ENCODE peak calls at places on chromosomes 12 and 14, in six cellular contexts. N, B, Q, F, T and L are unnamed samples.

GRCh38 chr14:68279777-68280233 is 460.2 kb downstream of the RAD51B start:
- DNase-seq in N (no peak), B (no peak), Q (no peak), F (no peak), T (no peak), L (no peak)

GRCh38 chr12:6089041-6089823 is 35.2 kb downstream of the VWF start:
- DNase-seq in N (peak; percentile 84), B (no peak), Q (no peak), F (no peak), T (peak; percentile 53), L (no peak)

GRCh38 chr14:77251870-77252269 is 19.1 kb downstream of the NGB start:
- DNase-seq in N (no peak), B (no peak), Q (no peak), F (no peak), T (no peak), L (no peak)

GRCh38 chr12:45354399-45354798 is 138.5 kb downstream of the ANO6 start:
- DNase-seq in N (no peak), B (no peak), Q (no peak), F (no peak), T (peak; percentile 23), L (no peak)

GRCh38 chr12:94059394-94060368 is 88.7 kb upstream of the PLXNC1 start:
- DNase-seq in N (peak; percentile 53), B (no peak), Q (no peak), F (no peak), T (no peak), L (no peak)

GRCh38 chr14:20684662-20685456 is 499 bp downstream of the RNASE4 start:
- DNase-seq in N (peak; percentile 50), B (no peak), Q (no peak), F (no peak), T (peak; percentile 66), L (no peak)

GRCh38 chr12:6193853-6194815 is 6.1 kb upstream of the CD9 start:
- DNase-seq in N (no peak), B (no peak), Q (no peak), F (no peak), T (peak; percentile 78), L (no peak)

GRCh38 chr12:89373772-89374572 is 21.7 kb upstream of the DUSP6 start:
- DNase-seq in N (peak; percentile 76), B (no peak), Q (no peak), F (no peak), T (no peak), L (no peak)

GRCh38 chr12:105738036-105738435 is 400.7 kb downstream of the NUAK1 start:
- DNase-seq in N (no peak), B (no peak), Q (no peak), F (peak; percentile 53), T (no peak), L (no peak)

GRCh38 chr14:63524537-63525155 is 18.5 kb downstream of the PPP2R5E start:
- DNase-seq in N (no peak), B (peak; percentile 9), Q (no peak), F (no peak), T (no peak), L (no peak)

GRCh38 chr14:61109288-61109687 is 128.2 kb downstream of the SLC38A6 start:
- DNase-seq in N (no peak), B (no peak), Q (no peak), F (no peak), T (no peak), L (no peak)
- H3K27me3 ChIP-seq in N (no peaks in the 10 kb centered on the region), B (no peaks in the 10 kb centered on the region), Q (no peaks in the 10 kb centered on the region), F (no peaks in the 10 kb centered on the region), T (no peaks in the 10 kb centered on the region), L (no peaks in the 10 kb centered on the region)

GRCh38 chr14:31278883-31279282 is 71.3 kb upstream of the HECTD1 start:
- DNase-seq in N (no peak), B (no peak), Q (no peak), F (no peak), T (no peak), L (no peak)
- H3K27me3 ChIP-seq in N (no peaks in the 10 kb centered on the region), B (no peaks in the 10 kb centered on the region), Q (no peaks in the 10 kb centered on the region), F (no peaks in the 10 kb centered on the region), T (no peaks in the 10 kb centered on the region), L (no peaks in the 10 kb centered on the region)

GRCh38 chr12:1494856-1495255 is 99.5 kb downstream of the FBXL14 start:
- DNase-seq in N (no peak), B (no peak), Q (no peak), F (no peak), T (no peak), L (no peak)
- H3K27me3 ChIP-seq in N (no peaks in the 10 kb centered on the region), B (no peaks in the 10 kb centered on the region), Q (no peaks in the 10 kb centered on the region), F (no peaks in the 10 kb centered on the region), T (no peaks in the 10 kb centered on the region), L (no peaks in the 10 kb centered on the region)

GRCh38 chr12:132483612-132484011 is 6.3 kb upstream of the FBRSL1 start:
- DNase-seq in N (no peak), B (no peak), Q (no peak), F (peak; percentile 5), T (no peak), L (no peak)
- H3K27me3 ChIP-seq in N (peaks cover 3% of the 10 kb centered on the region), B (no peaks in the 10 kb centered on the region), Q (no peaks in the 10 kb centered on the region), F (peaks cover 27% of the 10 kb centered on the region), T (peaks cover 91% of the 10 kb centered on the region), L (no peaks in the 10 kb centered on the region)

GRCh38 chr12:113479193-113479577 is 7.5 kb upstream of the LHX5 start:
- DNase-seq in N (no peak), B (no peak), Q (no peak), F (no peak), T (no peak), L (no peak)

GRCh38 chr12:113480336-113480688 is 8.6 kb upstream of the LHX5 start:
- DNase-seq in N (no peak), B (no peak), Q (no peak), F (no peak), T (no peak), L (no peak)

GRCh38 chr12:113478351-113479011 is 6.8 kb upstream of the LHX5 start:
- DNase-seq in N (no peak), B (no peak), Q (no peak), F (no peak), T (peak; percentile 77), L (no peak)

GRCh38 chr12:113477842-113478215 is 6.2 kb upstream of the LHX5 start:
- DNase-seq in N (no peak), B (no peak), Q (no peak), F (no peak), T (no peak), L (no peak)

DNA sequence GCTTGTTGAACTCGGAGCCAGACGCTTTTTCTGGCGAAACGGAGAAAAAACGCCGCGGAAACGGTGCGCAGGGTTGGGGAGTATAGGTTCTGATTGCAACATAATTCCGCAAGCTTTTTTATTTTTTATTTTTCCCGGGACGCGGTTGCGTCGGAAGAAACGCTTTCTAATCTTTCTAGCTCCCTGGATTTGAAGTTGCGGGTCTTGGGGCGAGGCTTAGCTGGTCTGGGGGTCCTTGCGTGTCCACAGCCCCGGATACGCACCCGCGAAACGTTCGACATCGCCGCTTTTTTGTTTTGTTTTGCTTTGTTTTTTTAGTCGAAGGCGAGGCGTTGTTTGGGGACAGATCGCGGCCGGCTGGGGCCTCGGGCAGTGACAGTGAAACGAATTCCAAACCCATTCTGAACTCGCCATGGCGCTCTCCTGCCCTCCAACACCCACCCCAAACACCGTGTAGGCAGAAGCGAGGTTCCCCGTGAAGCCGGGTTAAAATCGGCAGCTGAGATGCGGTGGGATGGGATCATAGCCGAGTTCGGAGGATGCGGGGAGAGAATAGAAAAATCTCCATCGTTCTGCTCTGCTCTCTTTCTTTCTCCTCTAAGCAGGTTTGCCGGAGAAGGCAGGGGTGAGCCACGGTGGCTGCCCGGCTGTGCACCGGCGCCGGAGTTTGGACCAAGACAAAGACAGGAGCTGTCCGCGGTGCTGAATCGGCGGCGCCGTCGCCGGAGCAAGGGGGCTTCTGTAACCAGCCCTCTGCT is 8.1 kb upstream of the LHX5 start:
- DNase-seq in N (no peak), B (peak; percentile 7), Q (no peak), F (peak; percentile 55), T (peak; percentile 92), L (no peak)
- H3K27me3 ChIP-seq in N (peaks cover 91% of the 10 kb centered on the region), B (peaks cover 28% of the 10 kb centered on the region), Q (peaks cover 53% of the 10 kb centered on the region), F (peaks cover 95% of the 10 kb centered on the region), T (peaks cover 94% of the 10 kb centered on the region), L (peaks cover 68% of the 10 kb centered on the region)

GRCh38 chr12:63805704-63806672 is 26.3 kb downstream of the RXYLT1 start:
- DNase-seq in N (peak; percentile 65), B (no peak), Q (no peak), F (no peak), T (no peak), L (no peak)
- H3K27me3 ChIP-seq in N (no peaks in the 10 kb centered on the region), B (no peaks in the 10 kb centered on the region), Q (no peaks in the 10 kb centered on the region), F (no peaks in the 10 kb centered on the region), T (no peaks in the 10 kb centered on the region), L (no peaks in the 10 kb centered on the region)

GRCh38 chr14:57999471-57999870 is 133.6 kb upstream of the SLC35F4 start:
- DNase-seq in N (no peak), B (no peak), Q (no peak), F (no peak), T (no peak), L (no peak)
- H3K27me3 ChIP-seq in N (peaks cover 95% of the 10 kb centered on the region), B (no peaks in the 10 kb centered on the region), Q (peaks cover 3% of the 10 kb centered on the region), F (no peaks in the 10 kb centered on the region), T (no peaks in the 10 kb centered on the region), L (no peaks in the 10 kb centered on the region)

GRCh38 chr14:105484997-105485393 is 1.7 kb upstream of the CRIP1 start:
- DNase-seq in N (no peak), B (no peak), Q (no peak), F (no peak), T (no peak), L (no peak)

GRCh38 chr14:105485720-105486332 is 860 bp upstream of the CRIP1 start:
- DNase-seq in N (peak; percentile 25), B (peak; percentile 38), Q (no peak), F (peak; percentile 61), T (peak; percentile 92), L (no peak)

GRCh38 chr14:105483300-105484068 is 3.2 kb upstream of the CRIP1 start:
- DNase-seq in N (peak; percentile 18), B (no peak), Q (no peak), F (peak; percentile 55), T (no peak), L (no peak)

GRCh38 chr14:105482486-105483110 is 4.1 kb upstream of the CRIP1 start:
- DNase-seq in N (no peak), B (no peak), Q (no peak), F (peak; percentile 27), T (no peak), L (no peak)

GRCh38 chr14:105484069-105484996 is 2.4 kb upstream of the CRIP1 start:
- DNase-seq in N (no peak), B (peak; percentile 47), Q (no peak), F (peak; percentile 67), T (no peak), L (no peak)
- H3K27me3 ChIP-seq in N (no peaks in the 10 kb centered on the region), B (no peaks in the 10 kb centered on the region), Q (no peaks in the 10 kb centered on the region), F (no peaks in the 10 kb centered on the region), T (peaks cover 94% of the 10 kb centered on the region), L (peaks cover 28% of the 10 kb centered on the region)

GRCh38 chr12:130158775-130159100 is 3.5 kb upstream of the FZD10 start:
- DNase-seq in N (no peak), B (no peak), Q (no peak), F (no peak), T (no peak), L (no peak)

GRCh38 chr12:130160306-130160705 is 2.0 kb upstream of the FZD10 start:
- DNase-seq in N (no peak), B (no peak), Q (no peak), F (no peak), T (no peak), L (no peak)

GRCh38 chr12:130162267-130162666 is at the start of gene FZD10:
- DNase-seq in N (no peak), B (no peak), Q (no peak), F (peak; percentile 36), T (peak; percentile 62), L (no peak)

GRCh38 chr12:130161261-130162231 is 718 bp upstream of the FZD10 start:
- DNase-seq in N (no peak), B (no peak), Q (no peak), F (no peak), T (peak; percentile 80), L (no peak)

GRCh38 chr12:130160711-130161231 is 1.5 kb upstream of the FZD10 start:
- DNase-seq in N (no peak), B (no peak), Q (no peak), F (no peak), T (no peak), L (no peak)
- H3K27me3 ChIP-seq in N (peaks cover 36% of the 10 kb centered on the region), B (peaks cover 16% of the 10 kb centered on the region), Q (peaks cover 5% of the 10 kb centered on the region), F (peaks cover 91% of the 10 kb centered on the region), T (peaks cover 96% of the 10 kb centered on the region), L (peaks cover 88% of the 10 kb centered on the region)